ENCODE peak calls at places on chromosomes 12 and 14, in four cellular contexts. B, C, D and Q are unnamed samples.

GRCh38 chr12:119592232-119592631 is 1.3 kb upstream of the TMEM233 start:
- DNase-seq in B (peak; percentile 71), C (no peak), D (no peak), Q (no peak)

GRCh38 chr14:91754819-91755218 is 22.9 kb upstream of the CATSPERB start:
- DNase-seq in B (peak; percentile 5), C (no peak), D (no peak), Q (no peak)

GRCh38 chr12:96534339-96534738 is 45.0 kb downstream of the CFAP54 start:
- DNase-seq in B (peak; percentile 7), C (no peak), D (no peak), Q (no peak)

GRCh38 chr12:131981388-131981787 is 31.6 kb downstream of the EP400 start:
- DNase-seq in B (no peak), C (no peak), D (no peak), Q (no peak)

GRCh38 chr14:53793790-53794560 is 162.7 kb downstream of the BMP4 start:
- DNase-seq in B (no peak), C (no peak), D (no peak), Q (no peak)

GRCh38 chr12:125773033-125773432 is 707.8 kb downstream of the AACS start:
- DNase-seq in B (peak; percentile 6), C (no peak), D (no peak), Q (peak; percentile 48)

GRCh38 chr14:24881496-24881895 is 168.5 kb downstream of the STXBP6 start:
- DNase-seq in B (no peak), C (no peak), D (no peak), Q (no peak)

GRCh38 chr12:126676426-126676825 is 1590.5 kb upstream of the TMEM132C start:
- DNase-seq in B (no peak), C (no peak), D (no peak), Q (no peak)

GRCh38 chr12:43285248-43285647 is 266.8 kb downstream of the ADAMTS20 start:
- DNase-seq in B (peak; percentile 98), C (peak; percentile 93), D (no peak), Q (peak; percentile 15)

GRCh38 chr12:111160350-111161142 is 208.3 kb downstream of the PHETA1 start:
- DNase-seq in B (no peak), C (no peak), D (no peak), Q (no peak)

GRCh38 chr12:3128498-3129293 is 51.5 kb downstream of the TSPAN9 start:
- DNase-seq in B (no peak), C (no peak), D (no peak), Q (no peak)

GRCh38 chr12:3131129-3131528 is 54.0 kb downstream of the TSPAN9 start:
- DNase-seq in B (no peak), C (no peak), D (no peak), Q (no peak)

GRCh38 chr12:3127832-3128231 is 50.7 kb downstream of the TSPAN9 start:
- DNase-seq in B (peak; percentile 73), C (no peak), D (no peak), Q (no peak)

GRCh38 chr12:3129301-3130052 is 52.3 kb downstream of the TSPAN9 start:
- DNase-seq in B (peak; percentile 84), C (no peak), D (no peak), Q (no peak)

DNA sequence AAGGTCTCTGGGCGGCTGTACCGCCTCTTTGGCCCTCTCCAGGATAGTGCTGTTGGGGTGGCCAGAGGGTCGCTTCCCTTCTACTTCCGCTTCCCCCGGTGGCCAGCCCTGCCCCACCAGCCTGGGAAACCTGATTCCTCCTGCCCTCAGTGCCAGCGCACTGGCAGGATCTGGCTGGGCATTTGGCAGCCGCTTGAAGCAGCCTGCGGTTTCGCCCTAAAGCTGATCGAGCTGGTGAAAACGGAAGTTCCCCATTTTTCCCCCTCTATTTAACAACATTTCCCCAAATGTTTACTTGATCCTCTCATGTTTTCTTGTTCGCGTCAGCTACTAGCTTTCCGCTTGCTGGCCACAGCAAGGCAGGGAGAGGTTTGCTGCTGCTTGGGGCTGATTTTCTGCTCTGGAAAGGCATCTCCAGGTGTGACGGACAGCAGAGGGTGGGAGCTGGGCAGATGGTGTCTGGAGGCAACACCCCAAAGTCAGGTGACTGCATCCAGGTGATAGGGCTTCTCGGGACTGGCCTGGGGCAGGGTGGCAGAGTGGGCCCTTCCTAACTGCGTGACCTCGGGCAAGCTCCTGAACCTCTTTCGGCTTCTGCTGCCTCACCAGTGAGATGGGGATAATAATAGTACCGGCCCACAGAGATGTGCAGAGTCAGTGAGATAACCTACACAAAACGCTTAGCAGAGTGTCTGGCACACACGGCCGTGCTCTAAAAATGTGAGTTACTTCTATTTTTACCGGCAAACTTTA is 53.0 kb downstream of the TSPAN9 start:
- DNase-seq in B (no peak), C (no peak), D (peak; percentile 72), Q (no peak)
- H3K4me3 ChIP-seq in B (no peak overlapping the region), C (no peak overlapping the region), D (peak overlapping the region; percentile 19), Q (no peak overlapping the region)

DNA sequence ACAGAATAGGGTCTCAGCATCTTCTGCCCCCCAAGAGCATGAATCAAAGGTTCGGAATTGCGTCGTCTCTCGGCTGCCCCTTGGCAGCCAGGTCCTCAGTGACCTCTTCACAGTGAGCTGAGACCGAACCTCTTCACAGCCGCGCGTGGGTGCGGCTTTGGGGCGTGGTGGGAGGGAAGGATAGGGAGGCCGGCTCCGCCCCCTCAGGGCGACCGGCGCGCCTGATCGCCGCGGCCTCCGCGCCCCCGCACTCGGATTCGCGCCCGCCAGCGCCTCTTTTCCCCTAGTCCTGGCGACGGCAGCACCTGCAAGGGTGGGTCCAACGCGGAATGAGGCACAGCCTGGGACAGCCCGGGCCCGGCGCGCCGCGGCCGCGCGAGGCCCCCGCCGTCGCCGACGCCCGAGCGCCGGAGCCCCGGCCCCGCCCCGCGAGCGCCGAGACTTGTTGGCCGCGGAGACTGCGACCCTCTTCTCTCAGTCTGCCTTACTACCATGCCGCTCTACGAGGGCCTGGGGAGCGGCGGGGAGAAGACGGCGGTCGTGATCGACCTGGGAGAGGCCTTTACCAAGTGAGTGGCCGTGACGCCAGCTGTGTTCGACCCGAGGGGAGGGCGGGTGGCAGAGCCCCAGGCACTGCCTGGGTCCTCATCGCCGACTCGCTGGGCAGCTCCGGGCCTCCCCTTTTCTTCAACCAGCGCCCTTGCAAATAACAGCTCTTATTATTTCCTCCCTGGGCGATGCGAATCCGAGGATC is at the start of gene ACTR10:
- DNase-seq in B (peak; percentile 63), C (no peak), D (peak; percentile 90), Q (peak; percentile 57)
- H3K4me3 ChIP-seq in B (peak within 1 kb of the TSS; percentile 95), C (peak within 1 kb of the TSS; percentile 87), D (peak within 1 kb of the TSS; percentile 79), Q (peak within 1 kb of the TSS; percentile 90)

GRCh38 chr12:103936679-103937078 is 6.5 kb downstream of the HSP90B1 start:
- DNase-seq in B (no peak), C (no peak), D (no peak), Q (no peak)

GRCh38 chr12:103930787-103931536 is 752 bp downstream of the HSP90B1 start:
- DNase-seq in B (peak; percentile 46), C (no peak), D (peak; percentile 75), Q (peak; percentile 7)

GRCh38 chr12:103929909-103930786 is at the start of gene HSP90B1:
- DNase-seq in B (peak; percentile 100), C (peak; percentile 100), D (peak; percentile 100), Q (peak; percentile 100)

GRCh38 chr12:103929051-103929908 is 930 bp upstream of the HSP90B1 start:
- DNase-seq in B (peak; percentile 93), C (peak; percentile 80), D (peak; percentile 91), Q (peak; percentile 34)

GRCh38 chr12:103933237-103933636 is 3.0 kb downstream of the HSP90B1 start:
- DNase-seq in B (no peak), C (no peak), D (no peak), Q (no peak)
- H3K4me3 ChIP-seq in B (no peak overlapping the region), C (peak overlapping the region; percentile 89), D (peak overlapping the region; percentile 89), Q (no peak overlapping the region)

GRCh38 chr12:123801573-123802178 is 39.6 kb downstream of the DNAH10 start:
- DNase-seq in B (peak; percentile 57), C (peak; percentile 7), D (no peak), Q (no peak)
- H3K4me3 ChIP-seq in B (no peak overlapping the region), C (no peak overlapping the region), D (no peak overlapping the region), Q (no peak overlapping the region)

DNA sequence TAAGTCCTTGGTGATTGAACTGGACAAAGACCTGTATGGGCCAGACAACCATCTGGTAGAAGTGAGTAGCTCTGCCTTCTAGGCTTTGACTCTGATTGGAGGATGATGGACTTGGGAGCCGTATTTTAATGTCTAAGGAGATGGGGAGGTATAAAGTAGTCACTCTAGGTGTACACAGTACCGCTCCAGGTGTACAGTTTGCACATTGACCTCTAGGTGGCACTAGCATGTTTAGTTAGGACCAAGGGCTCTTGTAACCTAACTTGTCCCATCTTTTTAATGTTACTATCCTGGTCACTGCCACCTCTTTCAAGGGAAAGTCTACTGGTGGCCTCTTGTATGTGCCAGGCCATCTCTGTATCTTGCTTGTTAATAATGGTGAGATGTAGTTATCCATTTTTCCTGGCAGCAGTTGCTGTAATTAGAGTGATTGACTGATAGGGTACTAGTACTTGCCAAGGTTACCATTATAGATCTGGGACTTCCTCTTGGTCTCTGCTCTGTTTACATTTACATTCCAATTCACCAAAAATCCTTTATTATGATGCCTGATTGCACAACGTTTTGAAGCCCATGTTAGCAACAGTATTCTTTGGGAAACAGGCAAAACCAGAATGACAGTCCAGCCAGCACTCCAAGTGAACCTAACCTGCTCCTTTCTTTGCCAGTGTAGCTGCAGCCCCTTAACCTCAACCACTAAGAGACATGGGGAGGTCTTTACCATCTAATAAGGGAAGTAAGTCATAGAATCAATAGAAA is 3.6 kb downstream of the SMARCD1 start:
- DNase-seq in B (peak; percentile 59), C (no peak), D (no peak), Q (peak; percentile 89)
- H3K4me3 ChIP-seq in B (no peak overlapping the region), C (no peak overlapping the region), D (no peak overlapping the region), Q (no peak overlapping the region)

GRCh38 chr14:55302367-55302766 is 31.1 kb downstream of the FBXO34 start:
- DNase-seq in B (no peak), C (no peak), D (no peak), Q (no peak)
- H3K4me3 ChIP-seq in B (no peak overlapping the region), C (no peak overlapping the region), D (no peak overlapping the region), Q (no peak overlapping the region)